ENCODE peak calls at places on chromosomes 6 and 20, in five cellular contexts. One of them, this sample, is unnamed.

GRCh38 chr6:169799474-169799926 is 48.1 kb downstream of the ERMARD start:
- DNase-seq in prostate gland: peak
- DNase-seq in iPS DF 19.7: no peak
- DNase-seq in left colon: no peak
- DNase-seq in brain microvascular endothelial cell: no peak
- DNase-seq in this sample: no peak

GRCh38 chr6:69705954-69706353 is 90.9 kb downstream of the LMBRD1 start:
- DNase-seq in prostate gland: no peak
- DNase-seq in iPS DF 19.7: no peak
- DNase-seq in left colon: no peak
- DNase-seq in brain microvascular endothelial cell: no peak
- DNase-seq in this sample: no peak

GRCh38 chr20:38842017-38842416 is 36.5 kb downstream of the PPP1R16B start:
- DNase-seq in prostate gland: no peak
- DNase-seq in iPS DF 19.7: no peak
- DNase-seq in left colon: no peak
- DNase-seq in brain microvascular endothelial cell: no peak
- DNase-seq in this sample: peak

GRCh38 chr6:21354805-21355238 is 238.7 kb upstream of the SOX4 start:
- DNase-seq in prostate gland: peak
- DNase-seq in iPS DF 19.7: no peak
- DNase-seq in left colon: no peak
- DNase-seq in brain microvascular endothelial cell: no peak
- DNase-seq in this sample: no peak

GRCh38 chr6:30325150-30325872 is 1.4 kb upstream of the TRIM39 start:
- DNase-seq in prostate gland: peak
- DNase-seq in iPS DF 19.7: no peak
- DNase-seq in left colon: peak
- DNase-seq in brain microvascular endothelial cell: peak
- DNase-seq in this sample: no peak

GRCh38 chr6:150741633-150742200 is 123.8 kb upstream of the MTHFD1L start:
- DNase-seq in prostate gland: no peak
- DNase-seq in iPS DF 19.7: no peak
- DNase-seq in left colon: no peak
- DNase-seq in brain microvascular endothelial cell: no peak
- DNase-seq in this sample: no peak

GRCh38 chr20:22532598-22532997 is 51.8 kb downstream of the FOXA2 start:
- DNase-seq in prostate gland: no peak
- DNase-seq in iPS DF 19.7: no peak
- DNase-seq in left colon: no peak
- DNase-seq in brain microvascular endothelial cell: no peak
- DNase-seq in this sample: no peak

GRCh38 chr20:47318596-47319516 is 37.6 kb downstream of the ZMYND8 start:
- DNase-seq in prostate gland: peak
- DNase-seq in iPS DF 19.7: no peak
- DNase-seq in left colon: peak
- DNase-seq in brain microvascular endothelial cell: peak
- DNase-seq in this sample: no peak

GRCh38 chr6:142850653-142851434 is 94.1 kb downstream of the HIVEP2 start:
- DNase-seq in prostate gland: no peak
- DNase-seq in iPS DF 19.7: no peak
- DNase-seq in left colon: no peak
- DNase-seq in brain microvascular endothelial cell: peak
- DNase-seq in this sample: peak

GRCh38 chr20:37385659-37386504 is 39.9 kb downstream of the SRC start:
- DNase-seq in prostate gland: no peak
- DNase-seq in iPS DF 19.7: no peak
- DNase-seq in left colon: peak
- DNase-seq in brain microvascular endothelial cell: no peak
- DNase-seq in this sample: no peak

GRCh38 chr6:89002523-89002922 is 39.1 kb upstream of the RNGTT start:
- DNase-seq in prostate gland: no peak
- DNase-seq in iPS DF 19.7: no peak
- DNase-seq in left colon: no peak
- DNase-seq in brain microvascular endothelial cell: no peak
- DNase-seq in this sample: no peak

GRCh38 chr20:37295595-37295994 is 6.1 kb downstream of the MANBAL start:
- DNase-seq in prostate gland: peak
- DNase-seq in iPS DF 19.7: no peak
- DNase-seq in left colon: peak
- DNase-seq in brain microvascular endothelial cell: no peak
- DNase-seq in this sample: no peak

GRCh38 chr6:146847426-146847825 is 248.7 kb downstream of the ADGB start:
- DNase-seq in prostate gland: no peak
- DNase-seq in iPS DF 19.7: no peak
- DNase-seq in left colon: no peak
- DNase-seq in brain microvascular endothelial cell: peak
- DNase-seq in this sample: no peak

GRCh38 chr20:21096321-21097043 is 9.7 kb downstream of the LINC00237 start:
- DNase-seq in prostate gland: no peak
- DNase-seq in iPS DF 19.7: no peak
- DNase-seq in left colon: no peak
- DNase-seq in brain microvascular endothelial cell: peak
- DNase-seq in this sample: no peak

GRCh38 chr6:29509239-29509638 is 21.5 kb upstream of the MAS1L start:
- DNase-seq in prostate gland: no peak
- DNase-seq in iPS DF 19.7: no peak
- DNase-seq in left colon: no peak
- DNase-seq in brain microvascular endothelial cell: no peak
- DNase-seq in this sample: no peak

GRCh38 chr6:10081075-10081474 is 333.8 kb downstream of the TFAP2A start:
- DNase-seq in prostate gland: no peak
- DNase-seq in iPS DF 19.7: no peak
- DNase-seq in left colon: no peak
- DNase-seq in brain microvascular endothelial cell: no peak
- DNase-seq in this sample: no peak

GRCh38 chr6:112934433-112935327 is 587.5 kb downstream of the RFPL4B start:
- DNase-seq in prostate gland: no peak
- DNase-seq in iPS DF 19.7: no peak
- DNase-seq in left colon: no peak
- DNase-seq in brain microvascular endothelial cell: no peak
- DNase-seq in this sample: no peak

GRCh38 chr6:84707161-84707560 is 57.2 kb downstream of the TBX18 start:
- DNase-seq in prostate gland: no peak
- DNase-seq in iPS DF 19.7: no peak
- DNase-seq in left colon: no peak
- DNase-seq in brain microvascular endothelial cell: no peak
- DNase-seq in this sample: no peak

GRCh38 chr20:4885877-4886276 is 115.4 kb downstream of the SLC23A2 start:
- DNase-seq in prostate gland: no peak
- DNase-seq in iPS DF 19.7: no peak
- DNase-seq in left colon: no peak
- DNase-seq in brain microvascular endothelial cell: no peak
- DNase-seq in this sample: no peak

GRCh38 chr20:1526310-1526709 is 31.2 kb downstream of the SIRPD start:
- DNase-seq in prostate gland: no peak
- DNase-seq in iPS DF 19.7: no peak
- DNase-seq in left colon: no peak
- DNase-seq in brain microvascular endothelial cell: no peak
- DNase-seq in this sample: no peak

GRCh38 chr6:40755749-40756452 is 168.7 kb upstream of the LRFN2 start:
- DNase-seq in prostate gland: no peak
- DNase-seq in iPS DF 19.7: no peak
- DNase-seq in left colon: no peak
- DNase-seq in brain microvascular endothelial cell: peak
- DNase-seq in this sample: no peak

GRCh38 chr6:92762414-92763374 is 656.7 kb downstream of the EPHA7 start:
- DNase-seq in prostate gland: no peak
- DNase-seq in iPS DF 19.7: no peak
- DNase-seq in left colon: no peak
- DNase-seq in brain microvascular endothelial cell: no peak
- DNase-seq in this sample: no peak

GRCh38 chr20:50794181-50794845 is 548 bp upstream of the BCAS4 start:
- DNase-seq in prostate gland: no peak
- DNase-seq in iPS DF 19.7: no peak
- DNase-seq in left colon: no peak
- DNase-seq in brain microvascular endothelial cell: no peak
- DNase-seq in this sample: no peak

GRCh38 chr6:85008311-85009015 is 244.1 kb upstream of the TBX18 start:
- DNase-seq in prostate gland: no peak
- DNase-seq in iPS DF 19.7: no peak
- DNase-seq in left colon: no peak
- DNase-seq in brain microvascular endothelial cell: peak
- DNase-seq in this sample: no peak

GRCh38 chr20:33490934-33491656 is 1.2 kb downstream of the CBFA2T2 start:
- DNase-seq in prostate gland: no peak
- DNase-seq in iPS DF 19.7: no peak
- DNase-seq in left colon: no peak
- DNase-seq in brain microvascular endothelial cell: no peak
- DNase-seq in this sample: no peak

GRCh38 chr6:13079096-13079758 is 249.1 kb downstream of the TBC1D7 start:
- DNase-seq in prostate gland: no peak
- DNase-seq in iPS DF 19.7: no peak
- DNase-seq in left colon: no peak
- DNase-seq in brain microvascular endothelial cell: no peak
- DNase-seq in this sample: no peak

GRCh38 chr6:153778216-153778615 is 260.8 kb upstream of the OPRM1 start:
- DNase-seq in prostate gland: no peak
- DNase-seq in iPS DF 19.7: no peak
- DNase-seq in left colon: no peak
- DNase-seq in brain microvascular endothelial cell: no peak
- DNase-seq in this sample: no peak

GRCh38 chr6:134379086-134379485 is 61.2 kb upstream of the SGK1 start:
- DNase-seq in prostate gland: peak
- DNase-seq in iPS DF 19.7: peak
- DNase-seq in left colon: peak
- DNase-seq in brain microvascular endothelial cell: no peak
- DNase-seq in this sample: peak

GRCh38 chr20:50580016-50580747 is 70.0 kb downstream of the PTPN1 start:
- DNase-seq in prostate gland: peak
- DNase-seq in iPS DF 19.7: no peak
- DNase-seq in left colon: peak
- DNase-seq in brain microvascular endothelial cell: no peak
- DNase-seq in this sample: no peak

GRCh38 chr6:94049001-94049400 is 629.6 kb upstream of the EPHA7 start:
- DNase-seq in prostate gland: no peak
- DNase-seq in iPS DF 19.7: no peak
- DNase-seq in left colon: no peak
- DNase-seq in brain microvascular endothelial cell: no peak
- DNase-seq in this sample: no peak

GRCh38 chr20:13644010-13644409 is 5.3 kb upstream of the TASP1 start:
- DNase-seq in prostate gland: no peak
- DNase-seq in iPS DF 19.7: no peak
- DNase-seq in left colon: no peak
- DNase-seq in brain microvascular endothelial cell: no peak
- DNase-seq in this sample: no peak

GRCh38 chr6:131065112-131065823 is 2.2 kb upstream of the EPB41L2 start:
- DNase-seq in prostate gland: no peak
- DNase-seq in iPS DF 19.7: no peak
- DNase-seq in left colon: peak
- DNase-seq in brain microvascular endothelial cell: no peak
- DNase-seq in this sample: no peak

GRCh38 chr6:161088676-161089328 is 97.2 kb downstream of the MAP3K4 start:
- DNase-seq in prostate gland: no peak
- DNase-seq in iPS DF 19.7: no peak
- DNase-seq in left colon: no peak
- DNase-seq in brain microvascular endothelial cell: no peak
- DNase-seq in this sample: no peak

GRCh38 chr6:86856937-86857563 is 80.3 kb upstream of the HTR1E start:
- DNase-seq in prostate gland: peak
- DNase-seq in iPS DF 19.7: no peak
- DNase-seq in left colon: no peak
- DNase-seq in brain microvascular endothelial cell: peak
- DNase-seq in this sample: no peak

GRCh38 chr20:35271073-35271882 is 6.6 kb downstream of the MMP24OS start:
- DNase-seq in prostate gland: no peak
- DNase-seq in iPS DF 19.7: no peak
- DNase-seq in left colon: no peak
- DNase-seq in brain microvascular endothelial cell: no peak
- DNase-seq in this sample: no peak

GRCh38 chr6:1812034-1812433 is 202.3 kb downstream of the FOXC1 start:
- DNase-seq in prostate gland: no peak
- DNase-seq in iPS DF 19.7: no peak
- DNase-seq in left colon: no peak
- DNase-seq in brain microvascular endothelial cell: no peak
- DNase-seq in this sample: no peak

This sample was measured in stimulated activated naive B cell treated with anti-CD40 and anti-IgM and Interleukin-4, amounts not matched to agents 10 μg/mL and 1 μg/mL and 100 μg/mL, for 72 hours.